ENCODE peak calls at places on chromosomes 4 and X, in ten cellular contexts. C is cardiac muscle cell, S is suprapubic skin, J is testis, G is heart left ventricle, M is dorsolateral prefrontal cortex, I is upper lobe of left lung, R is mucosa of descending colon, T is HFF-Myc, Q is progenitor cell of endocrine pancreas. X is an unnamed sample.

GRCh38 chr4:172962564-172963353 is 205.9 kb upstream of the GALNT7 start:
- DNase-seq in C (no peak), S (no peak), J (no peak), G (no peak), M (no peak), I (no peak), R (peak; percentile 48), T (peak; percentile 85), Q (no peak), X (no peak)

GRCh38 chrX:95764972-95765451 is 919.6 kb upstream of the DIAPH2 start:
- DNase-seq in C (peak; percentile 75), S (no peak), J (peak; percentile 23), G (no peak), M (no peak), I (no peak), R (no peak), T (no peak), Q (peak; percentile 11), X (peak; percentile 8)

GRCh38 chr4:28259951-28260350 is 1399.3 kb downstream of the STIM2 start:
- DNase-seq in C (no peak), S (no peak), J (no peak), G (no peak), M (no peak), I (no peak), R (no peak), T (no peak), Q (no peak), X (no peak)

GRCh38 chrX:124555036-124555595 is 208.8 kb downstream of the SH2D1A start:
- DNase-seq in C (no peak), S (no peak), J (no peak), G (no peak), M (no peak), I (no peak), R (no peak), T (peak; percentile 24), Q (no peak), X (no peak)

GRCh38 chrX:148872153-148872540 is 371.7 kb downstream of the AFF2 start:
- DNase-seq in C (no peak), S (no peak), J (no peak), G (no peak), M (no peak), I (no peak), R (no peak), T (no peak), Q (no peak), X (no peak)

GRCh38 chr4:118942465-118942864 is 53.8 kb downstream of the SYNPO2 start:
- DNase-seq in C (no peak), S (no peak), J (no peak), G (no peak), M (no peak), I (no peak), R (no peak), T (peak; percentile 64), Q (no peak), X (no peak)

GRCh38 chr4:88846232-88846790 is 148.7 kb upstream of the NAP1L5 start:
- DNase-seq in C (no peak), S (no peak), J (no peak), G (no peak), M (no peak), I (no peak), R (no peak), T (no peak), Q (no peak), X (no peak)

GRCh38 chr4:176142253-176142652 is 53.1 kb downstream of the SPATA4 start:
- DNase-seq in C (no peak), S (no peak), J (no peak), G (no peak), M (no peak), I (no peak), R (no peak), T (no peak), Q (no peak), X (no peak)

GRCh38 chr4:498328-498919 is 532 bp downstream of the ZNF721 start:
- DNase-seq in C (no peak), S (no peak), J (no peak), G (no peak), M (no peak), I (no peak), R (no peak), T (no peak), Q (no peak), X (no peak)

GRCh38 chr4:23889368-23889767 is 479 bp downstream of the PPARGC1A start:
- DNase-seq in C (no peak), S (no peak), J (no peak), G (no peak), M (no peak), I (no peak), R (no peak), T (no peak), Q (no peak), X (no peak)

GRCh38 chrX:16825306-16826035 is 39.2 kb downstream of the TXLNG start:
- DNase-seq in C (no peak), S (no peak), J (no peak), G (no peak), M (no peak), I (no peak), R (no peak), T (no peak), Q (no peak), X (no peak)

GRCh38 chr4:80053140-80053910 is 19.7 kb downstream of the ANTXR2 start:
- DNase-seq in C (no peak), S (no peak), J (no peak), G (no peak), M (no peak), I (no peak), R (no peak), T (no peak), Q (no peak), X (no peak)

DNA sequence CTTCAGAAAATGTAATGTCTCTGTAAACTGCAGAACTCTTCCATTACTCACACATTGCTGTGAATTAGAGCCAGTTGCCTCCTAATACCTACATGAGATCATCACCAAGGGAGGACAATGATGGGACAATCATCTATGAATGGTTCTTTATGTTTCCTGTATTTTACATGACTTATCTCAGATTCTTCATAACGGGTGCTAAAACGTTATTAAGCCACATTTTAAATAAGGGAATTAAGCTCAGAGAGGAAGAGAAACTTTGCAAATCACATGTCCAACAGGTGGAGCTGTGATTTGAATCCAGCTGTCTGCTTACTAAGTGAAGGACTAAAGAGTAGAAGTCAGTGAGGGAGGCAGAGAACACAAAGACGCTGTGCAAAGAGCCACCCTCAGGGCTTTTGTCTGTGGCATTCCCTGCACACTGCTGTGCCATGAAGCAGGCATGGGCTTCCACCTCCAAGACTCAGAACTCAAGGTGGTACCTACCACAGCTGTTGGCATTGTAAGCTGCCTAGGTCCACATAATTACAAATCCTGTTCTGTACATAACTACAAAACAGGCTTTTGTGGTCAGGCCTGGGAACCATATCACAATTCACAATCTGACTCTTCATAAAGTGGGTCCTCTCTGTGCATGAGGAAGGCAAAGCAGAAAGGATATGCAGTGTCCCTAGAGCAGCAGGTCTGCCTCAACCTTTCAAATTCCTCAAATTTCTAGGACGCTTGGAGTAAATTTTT is 12.8 kb downstream of the TBC1D9 start:
- DNase-seq in C (peak; percentile 21), S (no peak), J (no peak), G (no peak), M (no peak), I (no peak), R (no peak), T (no peak), Q (no peak), X (no peak)
- TF ChIP-seq CTCF in C (no peak), S (no peak), J (no peak), G (no peak), M (no peak), I (no peak), R (no peak), T (no peak), Q (peak; percentile 35), X (peak; percentile 5)

GRCh38 chr4:112523008-112523440 is 7.0 kb upstream of the NEUROG2 start:
- DNase-seq in C (peak; percentile 68), S (no peak), J (peak; percentile 64), G (peak; percentile 66), M (no peak), I (peak; percentile 89), R (no peak), T (no peak), Q (no peak), X (no peak)
- TF ChIP-seq CTCF in C (peak; percentile 6), S (no peak), J (no peak), G (no peak), M (no peak), I (no peak), R (no peak), T (peak; percentile 44), Q (no peak), X (no peak)

GRCh38 chrX:39601193-39602085 is 496.3 kb downstream of the BCOR start:
- DNase-seq in C (no peak), S (no peak), J (no peak), G (no peak), M (no peak), I (no peak), R (no peak), T (no peak), Q (no peak), X (no peak)

GRCh38 chrX:39603291-39603690 is 494.5 kb downstream of the BCOR start:
- DNase-seq in C (no peak), S (no peak), J (no peak), G (no peak), M (no peak), I (no peak), R (no peak), T (no peak), Q (no peak), X (no peak)

GRCh38 chrX:39600222-39600621 is 497.5 kb downstream of the BCOR start:
- DNase-seq in C (no peak), S (no peak), J (no peak), G (no peak), M (no peak), I (no peak), R (no peak), T (no peak), Q (no peak), X (no peak)

GRCh38 chrX:39599339-39599738 is 498.4 kb downstream of the BCOR start:
- DNase-seq in C (no peak), S (no peak), J (no peak), G (no peak), M (no peak), I (no peak), R (no peak), T (no peak), Q (no peak), X (no peak)

GRCh38 chrX:39602226-39602625 is 495.5 kb downstream of the BCOR start:
- DNase-seq in C (no peak), S (no peak), J (no peak), G (no peak), M (no peak), I (no peak), R (no peak), T (no peak), Q (no peak), X (no peak)
- TF ChIP-seq CTCF in C (no peak), S (no peak), J (no peak), G (no peak), M (no peak), I (no peak), R (no peak), T (no peak), Q (no peak), X (no peak)

DNA sequence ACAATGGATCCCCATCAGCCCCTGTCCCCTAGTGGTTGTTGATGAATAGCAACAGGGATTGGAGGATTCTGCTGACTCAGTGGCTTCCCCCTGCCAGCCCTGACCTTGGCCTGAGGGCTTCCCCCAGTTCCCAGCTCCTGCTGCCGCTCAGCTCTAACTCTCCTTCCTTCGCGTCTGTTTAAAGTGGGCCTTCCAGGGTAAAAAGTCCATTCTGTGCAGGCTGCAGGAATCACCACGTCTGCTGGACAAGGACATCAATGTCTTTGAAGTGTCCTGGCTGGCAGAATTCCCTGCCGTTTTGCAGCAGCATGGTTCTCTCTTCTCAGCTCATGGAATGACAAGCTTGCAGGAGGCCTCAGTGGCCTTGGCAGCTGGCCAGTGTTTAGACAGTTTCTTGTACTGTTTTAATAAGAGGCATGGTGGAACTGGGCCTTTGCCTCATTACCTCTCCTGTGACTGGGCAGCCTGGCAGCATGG is 152.5 kb upstream of the STX18 start:
- DNase-seq in C (peak; percentile 88), S (no peak), J (peak; percentile 79), G (no peak), M (no peak), I (no peak), R (no peak), T (no peak), Q (no peak), X (no peak)
- TF ChIP-seq CTCF in C (peak; percentile 27), S (no peak), J (peak; percentile 25), G (no peak), M (peak; percentile 19), I (no peak), R (no peak), T (peak; percentile 60), Q (peak; percentile 37), X (no peak)